ENCODE peak calls at places on chromosomes 6 and 20, in four cellular contexts. L is ELR; R is stimulated activated CD4-positive, alpha-beta T cell treated with anti-CD3 and anti-CD28 coated beads, Interleukin-4, amount 100 ng/mL, for 48 hours; N is EH. D is an unnamed sample.

GRCh38 chr6:115932481-115932880 is 128.2 kb downstream of the FRK start:
- DNase-seq in R (no peak), L (peak), N (peak), D (no peak)

GRCh38 chr6:112049051-112049799 is 4.7 kb upstream of the CCN6 start:
- DNase-seq in N (peak), R (no peak), L (peak), D (no peak)

GRCh38 chr20:38894091-38894847 is 31.9 kb upstream of the FAM83D start:
- DNase-seq in L (no peak), R (no peak), N (peak), D (no peak)

GRCh38 chr6:23027281-23027680 is 457.9 kb downstream of the HDGFL1 start:
- DNase-seq in N (no peak), R (no peak), L (no peak), D (no peak)

GRCh38 chr6:90538651-90539050 is 48.2 kb downstream of the MAP3K7 start:
- DNase-seq in R (no peak), L (no peak), N (peak), D (no peak)

GRCh38 chr6:133594551-133594950 is 294.4 kb upstream of the TCF21 start:
- DNase-seq in L (no peak), N (peak), R (no peak), D (no peak)

GRCh38 chr6:4169028-4169789 is 33.8 kb upstream of the ECI2 start:
- DNase-seq in N (peak), R (no peak), L (no peak), D (no peak)

GRCh38 chr6:158558415-158559306 is 1.2 kb upstream of the TMEM181 start:
- DNase-seq in L (no peak), R (no peak), N (no peak), D (no peak)

GRCh38 chr20:12570371-12570770 is 438.4 kb upstream of the SPTLC3 start:
- DNase-seq in L (peak), N (no peak), R (no peak), D (no peak)

GRCh38 chr6:16524380-16524707 is 236.9 kb downstream of the ATXN1 start:
- DNase-seq in L (peak), R (no peak), N (peak), D (no peak)

GRCh38 chr6:7282097-7282906 is 30.7 kb downstream of the SSR1 start:
- DNase-seq in L (no peak), R (no peak), N (no peak), D (no peak)

GRCh38 chr6:138410048-138410735 is 6.2 kb downstream of the HEBP2 start:
- DNase-seq in R (no peak), N (peak), L (peak), D (no peak)

GRCh38 chr6:125748534-125749111 is 809 bp upstream of the HEY2 start:
- DNase-seq in L (peak), R (no peak), N (peak), D (no peak)

GRCh38 chr20:34703573-34704176 is 469 bp upstream of the TP53INP2 start:
- DNase-seq in N (peak), L (peak), R (no peak), D (no peak)

GRCh38 chr6:75070244-75070643 is 135.6 kb downstream of the COL12A1 start:
- DNase-seq in N (no peak), R (no peak), L (peak), D (no peak)

GRCh38 chr6:125953502-125953875 is 3.1 kb upstream of the HINT3 start:
- DNase-seq in N (no peak), L (no peak), R (no peak), D (no peak)

GRCh38 chr20:59818911-59819310 is 114.5 kb downstream of the SYCP2 start:
- DNase-seq in R (no peak), L (no peak), N (no peak), D (no peak)

GRCh38 chr20:21352703-21353102 is 44.6 kb downstream of the NKX2-4 start:
- DNase-seq in L (peak), N (peak), R (no peak), D (no peak)

GRCh38 chr6:19156443-19156842 is 680.7 kb upstream of the ID4 start:
- DNase-seq in L (no peak), R (no peak), N (no peak), D (no peak)

GRCh38 chr6:159968295-159969203 is at the start of gene IGF2R:
- DNase-seq in R (peak), N (peak), L (peak), D (peak)

GRCh38 chr6:80454197-80454596 is 347.7 kb downstream of the BCKDHB start:
- DNase-seq in N (peak), R (no peak), L (peak), D (peak)

GRCh38 chr6:17064975-17065374 is 36.9 kb upstream of the STMND1 start:
- DNase-seq in L (no peak), N (peak), R (no peak), D (no peak)

GRCh38 chr20:22575737-22576136 is 8.6 kb downstream of the FOXA2 start:
- DNase-seq in L (no peak), R (no peak), N (no peak), D (no peak)

D was measured in stimulated activated CD8-positive, alpha-beta memory T cell treated with anti-CD3 and anti-CD28 coated beads, Interleukin-15, amount 100 ng/mL, for 48 hours.